ENCODE peak calls at places on chromosomes 5 and 9, in four cellular contexts. O, X, Y and L are unnamed samples.

GRCh38 chr9:127612993-127613954 is 1.2 kb downstream of the STXBP1 start:
- DNase-seq in O (peak; percentile 93), X (peak; percentile 57), Y (no peak), L (peak; percentile 85)

GRCh38 chr5:172188893-172189692 is 1.1 kb upstream of the STK10 start:
- DNase-seq in O (peak; percentile 71), X (peak; percentile 38), Y (no peak), L (no peak)

GRCh38 chr9:98031935-98032334 is 24.6 kb upstream of the NANS start:
- DNase-seq in O (no peak), X (peak; percentile 90), Y (no peak), L (no peak)

GRCh38 chr5:56305551-56305950 is 72.4 kb upstream of the ANKRD55 start:
- DNase-seq in O (no peak), X (no peak), Y (no peak), L (no peak)

GRCh38 chr5:94174748-94175411 is 433.5 kb upstream of the POU5F2 start:
- DNase-seq in O (no peak), X (peak; percentile 69), Y (no peak), L (no peak)

GRCh38 chr5:115309751-115310370 is 13.4 kb upstream of the CCDC112 start:
- DNase-seq in O (no peak), X (peak; percentile 58), Y (no peak), L (no peak)

GRCh38 chr5:163914911-163915310 is 409.5 kb downstream of the MAT2B start:
- DNase-seq in O (no peak), X (no peak), Y (peak; percentile 66), L (no peak)

GRCh38 chr5:174235993-174236528 is 190.6 kb downstream of the NSG2 start:
- DNase-seq in O (no peak), X (no peak), Y (no peak), L (no peak)

GRCh38 chr5:150624334-150625163 is 15.9 kb upstream of the SYNPO start:
- DNase-seq in O (no peak), X (no peak), Y (no peak), L (peak; percentile 69)

GRCh38 chr5:21919417-21920022 is 933.6 kb downstream of the CDH12 start:
- DNase-seq in O (no peak), X (peak; percentile 45), Y (peak; percentile 27), L (no peak)

GRCh38 chr9:136886610-136887597 is 588 bp downstream of the TRAF2 start:
- DNase-seq in O (no peak), X (peak; percentile 16), Y (peak; percentile 27), L (peak; percentile 55)

GRCh38 chr5:176810687-176811501 is 535 bp downstream of the UNC5A start:
- DNase-seq in O (no peak), X (no peak), Y (no peak), L (no peak)